ENCODE peak calls at places on chromosomes 16 and 17, in eight cellular contexts. One of them, this sample, is unnamed.

GRCh38 chr17:6425407-6425806 is 9.5 kb downstream of the AIPL1 start:
- DNase-seq in heart right ventricle: no peak
- DNase-seq in mesothelial cell of epicardium: no peak
- DNase-seq in CD8-positive, alpha-beta T cell: no peak
- DNase-seq in progenitor cell of endocrine pancreas: no peak
- DNase-seq in pancreas: no peak
- DNase-seq in HCT116: no peak
- DNase-seq in foreskin keratinocyte: no peak
- DNase-seq in this sample: no peak

GRCh38 chr17:58254803-58255202 is 16.4 kb downstream of the LPO start:
- DNase-seq in heart right ventricle: no peak
- DNase-seq in mesothelial cell of epicardium: no peak
- DNase-seq in CD8-positive, alpha-beta T cell: no peak
- DNase-seq in progenitor cell of endocrine pancreas: no peak
- DNase-seq in pancreas: no peak
- DNase-seq in HCT116: peak
- DNase-seq in foreskin keratinocyte: no peak
- DNase-seq in this sample: peak

GRCh38 chr16:75282811-75283281 is 31.4 kb upstream of the BCAR1 start:
- DNase-seq in heart right ventricle: no peak
- DNase-seq in mesothelial cell of epicardium: no peak
- DNase-seq in CD8-positive, alpha-beta T cell: no peak
- DNase-seq in progenitor cell of endocrine pancreas: no peak
- DNase-seq in pancreas: no peak
- DNase-seq in HCT116: no peak
- DNase-seq in foreskin keratinocyte: peak
- DNase-seq in this sample: no peak

GRCh38 chr16:47734987-47735594 is 274.0 kb downstream of the PHKB start:
- DNase-seq in heart right ventricle: no peak
- DNase-seq in mesothelial cell of epicardium: no peak
- DNase-seq in CD8-positive, alpha-beta T cell: no peak
- DNase-seq in progenitor cell of endocrine pancreas: no peak
- DNase-seq in pancreas: peak
- DNase-seq in HCT116: no peak
- DNase-seq in foreskin keratinocyte: no peak
- DNase-seq in this sample: peak

GRCh38 chr17:30426292-30426691 is 47.6 kb downstream of the CPD start:
- DNase-seq in heart right ventricle: no peak
- DNase-seq in mesothelial cell of epicardium: no peak
- DNase-seq in CD8-positive, alpha-beta T cell: no peak
- DNase-seq in progenitor cell of endocrine pancreas: no peak
- DNase-seq in pancreas: no peak
- DNase-seq in HCT116: no peak
- DNase-seq in foreskin keratinocyte: no peak
- DNase-seq in this sample: no peak

GRCh38 chr17:41098042-41098441 is at the start of gene KRTAP4-8:
- DNase-seq in heart right ventricle: no peak
- DNase-seq in mesothelial cell of epicardium: no peak
- DNase-seq in CD8-positive, alpha-beta T cell: no peak
- DNase-seq in progenitor cell of endocrine pancreas: no peak
- DNase-seq in pancreas: no peak
- DNase-seq in HCT116: no peak
- DNase-seq in foreskin keratinocyte: no peak
- DNase-seq in this sample: no peak

GRCh38 chr16:2428051-2428786 is 1.0 kb upstream of the CCNF start:
- DNase-seq in heart right ventricle: peak
- DNase-seq in mesothelial cell of epicardium: no peak
- DNase-seq in CD8-positive, alpha-beta T cell: no peak
- DNase-seq in progenitor cell of endocrine pancreas: peak
- DNase-seq in pancreas: peak
- DNase-seq in HCT116: no peak
- DNase-seq in foreskin keratinocyte: no peak
- DNase-seq in this sample: peak

GRCh38 chr17:33964344-33964979 is 290.6 kb upstream of the CCL2 start:
- DNase-seq in heart right ventricle: no peak
- DNase-seq in mesothelial cell of epicardium: no peak
- DNase-seq in CD8-positive, alpha-beta T cell: no peak
- DNase-seq in progenitor cell of endocrine pancreas: no peak
- DNase-seq in pancreas: peak
- DNase-seq in HCT116: no peak
- DNase-seq in foreskin keratinocyte: no peak
- DNase-seq in this sample: peak

GRCh38 chr17:14950216-14950615 is 314.9 kb downstream of the PMP22 start:
- DNase-seq in heart right ventricle: no peak
- DNase-seq in mesothelial cell of epicardium: no peak
- DNase-seq in CD8-positive, alpha-beta T cell: no peak
- DNase-seq in progenitor cell of endocrine pancreas: no peak
- DNase-seq in pancreas: no peak
- DNase-seq in HCT116: no peak
- DNase-seq in foreskin keratinocyte: no peak
- DNase-seq in this sample: no peak

GRCh38 chr16:79437764-79438728 is 162.5 kb downstream of the MAF start:
- DNase-seq in heart right ventricle: no peak
- DNase-seq in mesothelial cell of epicardium: no peak
- DNase-seq in CD8-positive, alpha-beta T cell: no peak
- DNase-seq in progenitor cell of endocrine pancreas: no peak
- DNase-seq in pancreas: peak
- DNase-seq in HCT116: no peak
- DNase-seq in foreskin keratinocyte: peak
- DNase-seq in this sample: peak

GRCh38 chr17:36627101-36627500 is 25.7 kb downstream of the MRM1 start:
- DNase-seq in heart right ventricle: no peak
- DNase-seq in mesothelial cell of epicardium: no peak
- DNase-seq in CD8-positive, alpha-beta T cell: no peak
- DNase-seq in progenitor cell of endocrine pancreas: no peak
- DNase-seq in pancreas: peak
- DNase-seq in HCT116: no peak
- DNase-seq in foreskin keratinocyte: no peak
- DNase-seq in this sample: no peak

GRCh38 chr17:27956601-27957445 is 63.7 kb upstream of the LYRM9 start:
- DNase-seq in heart right ventricle: no peak
- DNase-seq in mesothelial cell of epicardium: no peak
- DNase-seq in CD8-positive, alpha-beta T cell: no peak
- DNase-seq in progenitor cell of endocrine pancreas: no peak
- DNase-seq in pancreas: peak
- DNase-seq in HCT116: no peak
- DNase-seq in foreskin keratinocyte: no peak
- DNase-seq in this sample: no peak

GRCh38 chr17:42629420-42630009 is 20.0 kb downstream of the TUBG1 start:
- DNase-seq in heart right ventricle: no peak
- DNase-seq in mesothelial cell of epicardium: no peak
- DNase-seq in CD8-positive, alpha-beta T cell: no peak
- DNase-seq in progenitor cell of endocrine pancreas: no peak
- DNase-seq in pancreas: no peak
- DNase-seq in HCT116: no peak
- DNase-seq in foreskin keratinocyte: peak
- DNase-seq in this sample: no peak

GRCh38 chr17:42617956-42618431 is 8.5 kb downstream of the TUBG1 start:
- DNase-seq in heart right ventricle: no peak
- DNase-seq in mesothelial cell of epicardium: no peak
- DNase-seq in CD8-positive, alpha-beta T cell: no peak
- DNase-seq in progenitor cell of endocrine pancreas: no peak
- DNase-seq in pancreas: peak
- DNase-seq in HCT116: no peak
- DNase-seq in foreskin keratinocyte: peak
- DNase-seq in this sample: no peak

GRCh38 chr17:42618442-42619150 is 9.1 kb downstream of the TUBG1 start:
- DNase-seq in heart right ventricle: peak
- DNase-seq in mesothelial cell of epicardium: no peak
- DNase-seq in CD8-positive, alpha-beta T cell: no peak
- DNase-seq in progenitor cell of endocrine pancreas: peak
- DNase-seq in pancreas: peak
- DNase-seq in HCT116: no peak
- DNase-seq in foreskin keratinocyte: peak
- DNase-seq in this sample: peak

DNA sequence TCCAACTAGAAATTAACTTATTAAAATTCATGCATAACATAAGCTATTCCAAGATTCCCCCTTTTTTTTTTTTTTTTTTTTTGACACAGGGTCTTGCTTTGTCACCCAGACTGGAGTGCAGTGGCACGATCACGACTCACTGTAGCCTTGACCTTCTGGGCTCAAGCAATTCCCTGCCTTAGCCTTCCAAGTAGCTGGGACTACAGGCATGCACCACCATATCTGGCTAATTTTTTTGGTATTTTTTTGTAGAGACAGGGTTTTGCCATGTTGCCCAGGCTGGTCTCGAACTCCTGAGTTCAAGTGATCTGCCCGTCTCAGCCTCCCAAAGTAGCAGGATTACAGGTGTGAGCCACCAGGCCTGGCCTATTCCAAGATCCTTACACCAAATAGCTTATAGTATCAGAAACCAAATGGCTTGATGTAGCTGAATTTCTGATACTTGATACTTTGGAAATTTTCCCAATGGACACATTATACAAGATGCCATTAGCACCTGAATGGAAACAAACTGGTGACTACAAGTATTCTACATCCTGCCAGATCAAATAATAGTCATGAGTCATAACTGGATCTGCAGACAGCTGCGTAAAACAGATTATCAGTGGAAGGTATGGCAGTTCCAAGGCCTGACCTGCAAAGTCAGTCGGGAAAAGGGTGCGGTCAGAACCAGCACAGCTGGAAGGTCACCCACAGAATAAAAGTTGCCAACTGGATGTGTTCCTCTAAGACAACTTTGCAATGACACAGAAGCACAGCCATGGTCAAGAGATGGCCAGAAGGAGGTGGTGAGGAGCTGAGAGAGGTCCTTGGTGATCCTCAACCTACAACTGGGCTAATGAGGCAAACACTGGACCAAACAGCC is 14.5 kb downstream of the TUBG1 start:
- DNase-seq in heart right ventricle: no peak
- DNase-seq in mesothelial cell of epicardium: no peak
- DNase-seq in CD8-positive, alpha-beta T cell: no peak
- DNase-seq in progenitor cell of endocrine pancreas: no peak
- DNase-seq in pancreas: peak
- DNase-seq in HCT116: peak
- DNase-seq in foreskin keratinocyte: peak
- DNase-seq in this sample: peak
- TF ChIP-seq CTCF in heart right ventricle: no peak
- TF ChIP-seq CTCF in mesothelial cell of epicardium: no peak
- TF ChIP-seq CTCF in CD8-positive, alpha-beta T cell: no peak
- TF ChIP-seq CTCF in progenitor cell of endocrine pancreas: no peak
- TF ChIP-seq CTCF in pancreas: no peak
- TF ChIP-seq CTCF in HCT116: peak
- TF ChIP-seq CTCF in foreskin keratinocyte: peak
- TF ChIP-seq CTCF in this sample: no peak

GRCh38 chr17:64054304-64054703 is 33.9 kb upstream of the ICAM2 start:
- DNase-seq in heart right ventricle: no peak
- DNase-seq in mesothelial cell of epicardium: no peak
- DNase-seq in CD8-positive, alpha-beta T cell: no peak
- DNase-seq in progenitor cell of endocrine pancreas: no peak
- DNase-seq in pancreas: no peak
- DNase-seq in HCT116: no peak
- DNase-seq in foreskin keratinocyte: no peak
- DNase-seq in this sample: no peak

GRCh38 chr17:64058547-64059115 is 38.2 kb upstream of the ICAM2 start:
- DNase-seq in heart right ventricle: no peak
- DNase-seq in mesothelial cell of epicardium: no peak
- DNase-seq in CD8-positive, alpha-beta T cell: no peak
- DNase-seq in progenitor cell of endocrine pancreas: no peak
- DNase-seq in pancreas: peak
- DNase-seq in HCT116: no peak
- DNase-seq in foreskin keratinocyte: no peak
- DNase-seq in this sample: no peak

GRCh38 chr17:64057701-64058263 is 37.3 kb upstream of the ICAM2 start:
- DNase-seq in heart right ventricle: no peak
- DNase-seq in mesothelial cell of epicardium: no peak
- DNase-seq in CD8-positive, alpha-beta T cell: no peak
- DNase-seq in progenitor cell of endocrine pancreas: no peak
- DNase-seq in pancreas: no peak
- DNase-seq in HCT116: no peak
- DNase-seq in foreskin keratinocyte: no peak
- DNase-seq in this sample: no peak

GRCh38 chr17:64055183-64056142 is 35.0 kb upstream of the ICAM2 start:
- DNase-seq in heart right ventricle: no peak
- DNase-seq in mesothelial cell of epicardium: no peak
- DNase-seq in CD8-positive, alpha-beta T cell: no peak
- DNase-seq in progenitor cell of endocrine pancreas: no peak
- DNase-seq in pancreas: peak
- DNase-seq in HCT116: no peak
- DNase-seq in foreskin keratinocyte: no peak
- DNase-seq in this sample: no peak

GRCh38 chr17:64056269-64057005 is 36.0 kb upstream of the ICAM2 start:
- DNase-seq in heart right ventricle: no peak
- DNase-seq in mesothelial cell of epicardium: no peak
- DNase-seq in CD8-positive, alpha-beta T cell: no peak
- DNase-seq in progenitor cell of endocrine pancreas: no peak
- DNase-seq in pancreas: peak
- DNase-seq in HCT116: no peak
- DNase-seq in foreskin keratinocyte: no peak
- DNase-seq in this sample: peak
- TF ChIP-seq CTCF in heart right ventricle: no peak
- TF ChIP-seq CTCF in mesothelial cell of epicardium: no peak
- TF ChIP-seq CTCF in CD8-positive, alpha-beta T cell: no peak
- TF ChIP-seq CTCF in progenitor cell of endocrine pancreas: no peak
- TF ChIP-seq CTCF in pancreas: no peak
- TF ChIP-seq CTCF in HCT116: no peak
- TF ChIP-seq CTCF in foreskin keratinocyte: no peak
- TF ChIP-seq CTCF in this sample: peak

GRCh38 chr16:72566174-72566573 is 394.2 kb upstream of the PMFBP1 start:
- DNase-seq in heart right ventricle: no peak
- DNase-seq in mesothelial cell of epicardium: no peak
- DNase-seq in CD8-positive, alpha-beta T cell: no peak
- DNase-seq in progenitor cell of endocrine pancreas: no peak
- DNase-seq in pancreas: no peak
- DNase-seq in HCT116: no peak
- DNase-seq in foreskin keratinocyte: no peak
- DNase-seq in this sample: no peak
- TF ChIP-seq CTCF in heart right ventricle: no peak
- TF ChIP-seq CTCF in mesothelial cell of epicardium: no peak
- TF ChIP-seq CTCF in CD8-positive, alpha-beta T cell: no peak
- TF ChIP-seq CTCF in progenitor cell of endocrine pancreas: no peak
- TF ChIP-seq CTCF in pancreas: no peak
- TF ChIP-seq CTCF in HCT116: no peak
- TF ChIP-seq CTCF in foreskin keratinocyte: no peak
- TF ChIP-seq CTCF in this sample: no peak

DNA sequence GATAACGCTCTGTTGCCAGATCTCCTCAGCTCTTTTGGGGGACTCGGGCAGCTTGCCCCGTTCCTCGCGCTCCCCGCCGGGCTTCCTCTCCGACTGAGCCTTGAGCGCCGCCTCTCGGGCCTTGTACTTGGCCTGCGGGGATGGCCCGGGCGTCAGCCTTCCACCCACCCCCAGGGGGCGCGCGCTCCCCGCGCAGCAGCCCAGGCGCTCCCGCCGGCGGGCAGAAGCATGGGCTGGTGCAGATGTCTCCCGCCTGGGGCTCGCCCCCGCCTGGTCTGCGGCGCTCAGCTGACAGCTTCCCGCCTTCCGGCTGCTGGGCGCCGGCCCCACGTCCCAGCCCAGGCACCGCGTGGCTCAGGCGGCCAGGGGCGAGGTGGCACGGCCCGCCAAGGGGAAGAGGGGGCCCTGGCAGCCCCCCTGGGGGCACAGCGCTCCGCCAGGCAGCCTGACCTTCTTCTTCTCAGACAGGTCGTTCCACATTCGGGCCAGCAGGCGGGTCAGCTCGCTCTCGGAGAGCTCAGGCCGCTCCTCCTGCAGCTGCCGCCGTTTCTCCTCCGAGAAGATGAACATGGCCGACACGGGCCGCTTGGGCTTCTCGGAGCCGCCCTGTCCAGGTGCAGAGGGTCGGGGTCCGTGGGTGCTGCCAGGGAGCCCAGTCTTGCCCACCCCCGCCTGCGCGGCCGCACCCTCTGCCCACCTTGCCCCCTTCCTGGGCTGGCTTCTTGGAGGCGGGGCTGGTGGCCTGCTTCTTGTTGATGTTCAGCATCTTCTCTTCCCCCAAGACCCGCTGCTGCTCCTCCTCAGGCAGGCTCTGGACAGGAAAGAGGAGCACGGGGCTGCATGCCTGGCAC is 8.9 kb downstream of the UBTF start:
- DNase-seq in heart right ventricle: peak
- DNase-seq in mesothelial cell of epicardium: peak
- DNase-seq in CD8-positive, alpha-beta T cell: peak
- DNase-seq in progenitor cell of endocrine pancreas: peak
- DNase-seq in pancreas: peak
- DNase-seq in HCT116: peak
- DNase-seq in foreskin keratinocyte: no peak
- DNase-seq in this sample: no peak
- TF ChIP-seq CTCF in heart right ventricle: peak
- TF ChIP-seq CTCF in mesothelial cell of epicardium: peak
- TF ChIP-seq CTCF in CD8-positive, alpha-beta T cell: peak
- TF ChIP-seq CTCF in progenitor cell of endocrine pancreas: peak
- TF ChIP-seq CTCF in pancreas: peak
- TF ChIP-seq CTCF in HCT116: peak
- TF ChIP-seq CTCF in foreskin keratinocyte: peak
- TF ChIP-seq CTCF in this sample: peak